ENCODE peak calls at places on chromosomes 7 and 10, in eight cellular contexts. U is upper lobe of right lung; V is stimulated activated CD8-positive, alpha-beta memory T cell treated with anti-CD3 and anti-CD28 coated beads, Interleukin-4, amount 100 ng/mL, for 4 hours; Y is H7; P is hypothalamus; N is stimulated activated CD4-positive, alpha-beta T cell treated with anti-CD3 and anti-CD28 coated beads, Interleukin-12 subunit alpha, Interleukin-12 subunit beta, amount 100 ng/mL, for 4 hours; S is stimulated activated effector memory CD8-positive, alpha-beta T cell treated with anti-CD3 and anti-CD28 coated beads, Interleukin-12 subunit alpha, Interleukin-12 subunit beta, amount 100 ng/mL, for 72 hours; T is GM12878. O is an unnamed sample.

GRCh38 chr10:97659589-97659988 is 19.1 kb downstream of the PI4K2A start:
- DNase-seq in U (no peak), V (no peak), Y (no peak), P (no peak), N (no peak), S (no peak), T (no peak), O (no peak)

GRCh38 chr7:75776295-75776971 is 4.4 kb upstream of the CCL26 start:
- DNase-seq in U (no peak), V (peak), Y (no peak), P (no peak), N (peak), S (peak), T (peak), O (no peak)

GRCh38 chr7:66330961-66331360 is 125.8 kb downstream of the TPST1 start:
- DNase-seq in U (no peak), V (no peak), Y (no peak), P (no peak), N (no peak), S (no peak), T (no peak), O (no peak)

GRCh38 chr10:28177944-28178637 is 124.8 kb downstream of the MPP7 start:
- DNase-seq in U (no peak), V (no peak), Y (no peak), P (no peak), N (peak), S (no peak), T (no peak), O (no peak)

GRCh38 chr7:57367171-57367570 is 82.8 kb upstream of the ZNF716 start:
- DNase-seq in U (no peak), V (no peak), Y (no peak), P (no peak), N (no peak), S (no peak), T (no peak), O (no peak)

GRCh38 chr10:104309980-104310978 is 28.0 kb downstream of the ITPRIP start:
- DNase-seq in U (peak), V (no peak), Y (peak), P (no peak), N (no peak), S (no peak), T (no peak), O (no peak)

GRCh38 chr10:127979566-127979965 is 72.7 kb downstream of the PTPRE start:
- DNase-seq in U (no peak), V (no peak), Y (no peak), P (no peak), N (no peak), S (no peak), T (no peak), O (no peak)

GRCh38 chr10:49081532-49082275 is 33.6 kb downstream of the VSTM4 start:
- DNase-seq in U (no peak), V (no peak), Y (peak), P (peak), N (no peak), S (no peak), T (no peak), O (no peak)

GRCh38 chr10:64396105-64396504 is 874.9 kb downstream of the REEP3 start:
- DNase-seq in U (no peak), V (no peak), Y (no peak), P (no peak), N (no peak), S (no peak), T (no peak), O (no peak)

GRCh38 chr10:52741851-52742250 is 30.7 kb downstream of the MBL2 start:
- DNase-seq in U (no peak), V (no peak), Y (no peak), P (no peak), N (no peak), S (no peak), T (no peak), O (no peak)

GRCh38 chr7:156986378-156986777 is 24.1 kb downstream of the MNX1 start:
- DNase-seq in U (no peak), V (no peak), Y (no peak), P (no peak), N (no peak), S (no peak), T (no peak), O (no peak)

GRCh38 chr7:84025332-84025927 is 169.2 kb downstream of the SEMA3A start:
- DNase-seq in U (no peak), V (no peak), Y (no peak), P (no peak), N (no peak), S (no peak), T (no peak), O (no peak)

GRCh38 chr7:30119890-30120577 is 14.8 kb upstream of the MTURN start:
- DNase-seq in U (no peak), V (no peak), Y (no peak), P (no peak), N (no peak), S (no peak), T (no peak), O (no peak)

GRCh38 chr10:91077549-91078017 is 142.9 kb upstream of the PCGF5 start:
- DNase-seq in U (peak), V (no peak), Y (no peak), P (peak), N (no peak), S (no peak), T (no peak), O (no peak)

GRCh38 chr7:77866370-77866769 is 67.8 kb downstream of the PHTF2 start:
- DNase-seq in U (no peak), V (no peak), Y (no peak), P (no peak), N (no peak), S (no peak), T (no peak), O (no peak)

GRCh38 chr10:17831326-17831725 is 22.2 kb downstream of the MRC1 start:
- DNase-seq in U (no peak), V (no peak), Y (no peak), P (no peak), N (no peak), S (no peak), T (no peak), O (no peak)

GRCh38 chr10:86439544-86439943 is 72.9 kb upstream of the GRID1 start:
- DNase-seq in U (peak), V (no peak), Y (no peak), P (peak), N (no peak), S (no peak), T (no peak), O (no peak)

GRCh38 chr10:45000764-45001381 is at the start of gene ZNF22:
- DNase-seq in U (peak), V (peak), Y (peak), P (peak), N (peak), S (peak), T (no peak), O (peak)

GRCh38 chr7:142669074-142669654 is 80.1 kb upstream of the PRSS1 start:
- DNase-seq in U (no peak), V (no peak), Y (peak), P (no peak), N (no peak), S (no peak), T (no peak), O (no peak)

GRCh38 chr10:49001861-49002675 is 62.4 kb upstream of the LRRC18 start:
- DNase-seq in U (no peak), V (no peak), Y (peak), P (no peak), N (no peak), S (no peak), T (no peak), O (no peak)

GRCh38 chr10:104322416-104322782 is 15.9 kb downstream of the ITPRIP start:
- DNase-seq in U (no peak), V (no peak), Y (peak), P (no peak), N (no peak), S (no peak), T (no peak), O (no peak)

GRCh38 chr10:132939957-132940790 is 2.2 kb downstream of the CFAP46 start:
- DNase-seq in U (peak), V (no peak), Y (peak), P (peak), N (peak), S (peak), T (no peak), O (peak)

GRCh38 chr10:72637398-72637857 is 11.5 kb upstream of the MICU1 start:
- DNase-seq in U (no peak), V (no peak), Y (no peak), P (no peak), N (no peak), S (no peak), T (peak), O (no peak)

GRCh38 chr10:112244197-112244596 is 39.0 kb upstream of the TECTB start:
- DNase-seq in U (no peak), V (no peak), Y (no peak), P (no peak), N (no peak), S (no peak), T (no peak), O (no peak)

GRCh38 chr7:120370954-120371353 is 98.0 kb downstream of the KCND2 start:
- DNase-seq in U (no peak), V (no peak), Y (no peak), P (no peak), N (no peak), S (no peak), T (no peak), O (no peak)